ENCODE peak calls at places on chromosomes 13 and 19, in five cellular contexts. G, S, O, M and J are unnamed samples.

GRCh38 chr13:101529419-101529818 is 76.9 kb downstream of the ITGBL1 start:
- DNase-seq in G (no peak), S (no peak), O (no peak), M (no peak), J (no peak)

GRCh38 chr19:52749780-52750179 is 14.9 kb upstream of the ZNF611 start:
- DNase-seq in G (no peak), S (no peak), O (no peak), M (no peak), J (no peak)

GRCh38 chr19:50962245-50962644 is 7.1 kb downstream of the KLK6 start:
- DNase-seq in G (no peak), S (no peak), O (no peak), M (no peak), J (no peak)

GRCh38 chr19:32702010-32702409 is 10.4 kb downstream of the NUDT19 start:
- DNase-seq in G (peak), S (no peak), O (no peak), M (no peak), J (no peak)

GRCh38 chr19:30781047-30781446 is 408.9 kb downstream of the ZNF536 start:
- DNase-seq in G (no peak), S (no peak), O (no peak), M (no peak), J (no peak)

GRCh38 chr19:54364775-54365257 is at the start of gene LAIR1:
- DNase-seq in G (no peak), S (no peak), O (no peak), M (no peak), J (no peak)

GRCh38 chr19:322616-323015 is 22.0 kb downstream of the MIER2 start:
- DNase-seq in G (no peak), S (no peak), O (no peak), M (no peak), J (no peak)

GRCh38 chr19:49850487-49851342 is at the start of gene PTOV1:
- DNase-seq in G (peak), S (peak), O (peak), M (peak), J (peak)

GRCh38 chr13:113864303-113864890 is 521 bp upstream of the GAS6 start:
- DNase-seq in G (no peak), S (no peak), O (no peak), M (no peak), J (no peak)

GRCh38 chr13:26621731-26622401 is 64.4 kb downstream of the WASF3 start:
- DNase-seq in G (peak), S (no peak), O (no peak), M (no peak), J (no peak)

GRCh38 chr19:42285546-42285945 is 16.4 kb upstream of the PRR19 start:
- DNase-seq in G (no peak), S (peak), O (no peak), M (peak), J (no peak)
- TF ChIP-seq ESRRA in G (no peak), S (no peak), O (no peak), M (no peak), J (no peak)

GRCh38 chr13:96104516-96104915 is 14.6 kb downstream of the HS6ST3 start:
- DNase-seq in G (no peak), S (no peak), O (no peak), M (no peak), J (no peak)
- TF ChIP-seq ESRRA in G (no peak), S (no peak), O (no peak), M (no peak), J (no peak)

GRCh38 chr13:43432948-43433347 is 353.8 kb downstream of the ENOX1 start:
- DNase-seq in G (no peak), S (no peak), O (no peak), M (no peak), J (no peak)
- TF ChIP-seq ESRRA in G (no peak), S (no peak), O (no peak), M (no peak), J (no peak)

GRCh38 chr13:32315255-32316029 is at the start of the genes BRCA2 and ZAR1L:
- DNase-seq in G (peak), S (peak), O (peak), M (peak), J (peak)
- TF ChIP-seq ESRRA in G (peak), S (no peak), O (no peak), M (no peak), J (peak)

GRCh38 chr13:79044415-79044814 is 361.6 kb downstream of the RBM26 start:
- DNase-seq in G (no peak), S (no peak), O (no peak), M (no peak), J (no peak)
- TF ChIP-seq ESRRA in G (no peak), S (no peak), O (no peak), M (no peak), J (no peak)

GRCh38 chr19:2607712-2608601 is 94.5 kb downstream of the GNG7 start:
- DNase-seq in G (no peak), S (no peak), O (peak), M (no peak), J (no peak)
- TF ChIP-seq ESRRA in G (no peak), S (no peak), O (no peak), M (no peak), J (no peak)